ENCODE peak calls at places on chromosomes 12 and 14, in six cellular contexts. N is GM23248; G is A549; Z is neuronal stem cell; K is lung; J is CD8-positive, alpha-beta memory T cell. I is an unnamed sample.

GRCh38 chr14:99548285-99548684 is 55.7 kb downstream of the CCDC85C start:
- DNase-seq in N (no peak), G (no peak), Z (no peak), K (no peak), J (no peak), I (no peak)

GRCh38 chr12:82873309-82873708 is 186.6 kb downstream of the TMTC2 start:
- DNase-seq in N (no peak), G (no peak), Z (no peak), K (no peak), J (no peak), I (no peak)

GRCh38 chr14:99961826-99962518 is 103.2 kb upstream of the EVL start:
- DNase-seq in N (no peak), G (no peak), Z (no peak), K (no peak), J (no peak), I (no peak)

GRCh38 chr14:88849717-88850116 is 25.3 kb downstream of the TTC8 start:
- DNase-seq in N (peak; percentile 54), G (no peak), Z (no peak), K (no peak), J (no peak), I (no peak)

GRCh38 chr14:81341405-81342180 is 58.5 kb downstream of the STON2 start:
- DNase-seq in N (no peak), G (no peak), Z (no peak), K (no peak), J (no peak), I (no peak)

GRCh38 chr12:33245459-33245858 is 194.2 kb downstream of the SYT10 start:
- DNase-seq in N (no peak), G (no peak), Z (no peak), K (no peak), J (no peak), I (no peak)

GRCh38 chr14:88911811-88912210 is 87.4 kb downstream of the TTC8 start:
- DNase-seq in N (no peak), G (no peak), Z (no peak), K (no peak), J (no peak), I (no peak)

GRCh38 chr14:97113339-97113738 is 316.2 kb downstream of the VRK1 start:
- DNase-seq in N (no peak), G (peak; percentile 13), Z (no peak), K (no peak), J (no peak), I (no peak)

GRCh38 chr14:93036652-93037341 is 78.9 kb downstream of the ITPK1 start:
- DNase-seq in N (no peak), G (peak; percentile 21), Z (peak; percentile 66), K (no peak), J (no peak), I (no peak)

GRCh38 chr12:122142857-122143256 is 31.2 kb downstream of the IL31 start:
- DNase-seq in N (no peak), G (no peak), Z (no peak), K (no peak), J (no peak), I (no peak)

GRCh38 chr12:46671102-46671501 is 154.7 kb downstream of the SLC38A4 start:
- DNase-seq in N (no peak), G (no peak), Z (no peak), K (no peak), J (no peak), I (no peak)

GRCh38 chr14:20976291-20976690 is 13.5 kb upstream of the METTL17 start:
- DNase-seq in N (no peak), G (no peak), Z (no peak), K (no peak), J (no peak), I (no peak)

GRCh38 chr12:88391556-88391955 is 188.7 kb downstream of the KITLG start:
- DNase-seq in N (peak; percentile 90), G (peak; percentile 53), Z (no peak), K (no peak), J (no peak), I (no peak)

GRCh38 chr12:8822298-8822697 is at the start of gene A2ML1:
- DNase-seq in N (no peak), G (no peak), Z (no peak), K (no peak), J (no peak), I (no peak)

GRCh38 chr12:90085491-90086274 is 377.0 kb upstream of the ATP2B1 start:
- DNase-seq in N (peak; percentile 52), G (no peak), Z (no peak), K (no peak), J (no peak), I (no peak)

GRCh38 chr14:89588016-89588415 is 171.0 kb upstream of the FOXN3 start:
- DNase-seq in N (no peak), G (no peak), Z (no peak), K (peak; percentile 9), J (no peak), I (no peak)

GRCh38 chr14:50864911-50865310 is 6.9 kb upstream of the ABHD12B start:
- DNase-seq in N (no peak), G (no peak), Z (no peak), K (no peak), J (no peak), I (no peak)

GRCh38 chr12:4355843-4356327 is 23.6 kb downstream of the FGF23 start:
- DNase-seq in N (peak; percentile 18), G (peak; percentile 76), Z (peak; percentile 36), K (no peak), J (peak; percentile 18), I (no peak)

GRCh38 chr12:116687888-116688287 is 50.0 kb downstream of the SPRING1 start:
- DNase-seq in N (peak; percentile 48), G (peak; percentile 76), Z (no peak), K (no peak), J (no peak), I (peak; percentile 9)

GRCh38 chr12:2574536-2574935 is 220.2 kb upstream of the FKBP4 start:
- DNase-seq in N (no peak), G (no peak), Z (no peak), K (no peak), J (no peak), I (no peak)

GRCh38 chr12:93886533-93887511 is 209.6 kb downstream of the CRADD start:
- DNase-seq in N (peak; percentile 77), G (no peak), Z (no peak), K (no peak), J (no peak), I (no peak)

GRCh38 chr14:42307239-42307825 is 700.7 kb downstream of the LRFN5 start:
- DNase-seq in N (no peak), G (no peak), Z (no peak), K (no peak), J (no peak), I (no peak)
- H3K9me3 ChIP-seq in N (no peaks in the 10 kb centered on the region), G (no peaks in the 10 kb centered on the region), Z (peaks cover 21% of the 10 kb centered on the region), K (peaks cover 5% of the 10 kb centered on the region), J (no peaks in the 10 kb centered on the region), I (no peaks in the 10 kb centered on the region)

GRCh38 chr14:104512061-104512460 is 67.5 kb upstream of the C14orf180 start:
- DNase-seq in N (no peak), G (no peak), Z (no peak), K (no peak), J (no peak), I (no peak)
- H3K9me3 ChIP-seq in N (no peaks in the 10 kb centered on the region), G (peaks cover 12% of the 10 kb centered on the region), Z (no peaks in the 10 kb centered on the region), K (peaks cover 22% of the 10 kb centered on the region), J (no peaks in the 10 kb centered on the region), I (no peaks in the 10 kb centered on the region)

GRCh38 chr12:113109360-113109759 is 26.2 kb downstream of the RASAL1 start:
- DNase-seq in N (no peak), G (no peak), Z (no peak), K (no peak), J (no peak), I (no peak)

GRCh38 chr12:113105606-113106271 is 29.8 kb downstream of the RASAL1 start:
- DNase-seq in N (no peak), G (no peak), Z (no peak), K (no peak), J (no peak), I (no peak)

GRCh38 chr12:113106361-113106760 is 29.2 kb downstream of the RASAL1 start:
- DNase-seq in N (no peak), G (no peak), Z (no peak), K (no peak), J (no peak), I (no peak)

GRCh38 chr12:113109872-113110623 is 25.5 kb downstream of the RASAL1 start:
- DNase-seq in N (no peak), G (no peak), Z (no peak), K (no peak), J (no peak), I (no peak)

DNA sequence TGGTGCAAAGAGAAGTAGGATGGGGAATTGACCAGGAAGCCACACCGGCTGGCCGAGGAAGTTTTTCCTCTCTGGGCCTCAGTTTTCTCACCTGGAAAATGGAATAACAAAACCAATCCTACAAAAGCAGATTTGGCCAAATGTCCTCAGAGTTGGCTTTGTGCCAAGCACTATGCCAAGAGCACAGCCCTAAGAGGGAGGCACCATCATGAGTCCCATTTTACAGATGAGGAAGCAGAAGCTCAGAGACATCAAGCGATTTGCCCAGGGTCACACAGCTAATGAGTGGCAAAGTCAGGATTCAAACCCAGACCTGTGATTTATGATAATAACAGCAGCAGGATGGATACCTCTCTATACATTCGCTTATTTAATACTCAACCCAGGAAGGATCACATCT is 27.3 kb downstream of the RASAL1 start:
- DNase-seq in N (no peak), G (no peak), Z (no peak), K (no peak), J (no peak), I (no peak)
- H3K9me3 ChIP-seq in N (no peaks in the 10 kb centered on the region), G (no peaks in the 10 kb centered on the region), Z (no peaks in the 10 kb centered on the region), K (no peaks in the 10 kb centered on the region), J (no peaks in the 10 kb centered on the region), I (no peaks in the 10 kb centered on the region)

GRCh38 chr14:106513302-106513701 is 986.9 kb downstream of the TMEM121 start:
- DNase-seq in N (no peak), G (no peak), Z (no peak), K (no peak), J (no peak), I (no peak)

GRCh38 chr14:106509795-106510194 is 983.4 kb downstream of the TMEM121 start:
- DNase-seq in N (no peak), G (no peak), Z (no peak), K (no peak), J (no peak), I (no peak)

GRCh38 chr14:106509176-106509575 is 982.8 kb downstream of the TMEM121 start:
- DNase-seq in N (no peak), G (no peak), Z (no peak), K (no peak), J (no peak), I (no peak)

GRCh38 chr14:106508216-106508615 is 981.8 kb downstream of the TMEM121 start:
- DNase-seq in N (no peak), G (no peak), Z (no peak), K (no peak), J (no peak), I (no peak)

DNA sequence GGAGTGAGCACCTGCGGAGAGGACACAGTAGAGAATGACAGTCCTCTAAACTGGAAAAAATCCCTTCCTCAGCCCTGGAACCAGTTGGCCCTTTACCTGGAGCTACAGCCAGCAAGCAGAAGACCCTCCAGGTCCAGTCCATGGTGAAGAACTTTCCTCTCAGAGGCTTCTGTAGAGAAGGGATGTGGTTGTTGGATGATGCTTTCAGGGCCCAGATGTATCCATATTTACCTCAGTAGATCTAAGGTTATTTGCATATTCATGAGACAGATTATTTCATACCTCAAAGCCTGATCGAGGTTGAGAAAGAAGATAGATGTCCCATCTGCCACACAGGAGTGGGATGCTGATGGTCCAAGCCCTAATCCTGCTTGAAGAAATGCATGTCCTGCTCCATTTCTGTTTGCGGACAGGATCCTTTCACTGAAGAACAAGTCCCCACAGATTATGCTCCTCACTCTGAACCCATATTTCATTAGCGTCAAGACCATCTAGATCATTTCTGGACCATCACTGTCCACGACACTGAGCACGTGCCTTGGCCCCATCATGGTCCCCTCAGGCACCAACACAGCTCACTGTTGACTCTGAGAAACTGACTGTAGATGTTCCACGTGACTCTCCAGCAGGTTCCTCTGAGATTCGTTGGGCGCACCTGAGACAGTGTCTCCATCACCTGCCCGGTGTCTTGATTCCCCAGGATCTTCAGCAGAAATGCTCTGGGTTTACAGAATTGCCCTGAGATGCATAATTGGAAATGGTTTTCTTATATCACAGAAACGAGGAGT is 985.2 kb downstream of the TMEM121 start:
- DNase-seq in N (no peak), G (no peak), Z (no peak), K (no peak), J (no peak), I (no peak)
- H3K9me3 ChIP-seq in N (no peaks in the 10 kb centered on the region), G (no peaks in the 10 kb centered on the region), Z (no peaks in the 10 kb centered on the region), K (peaks cover 3% of the 10 kb centered on the region), J (no peaks in the 10 kb centered on the region), I (no peaks in the 10 kb centered on the region)

I was measured in T-helper 17 cell.